ENCODE peak calls at places on chromosome 15, in four cellular contexts. One of them, this sample, is unnamed.

GRCh38 chr15:63019539-63020109 is 22.9 kb upstream of the TPM1 start:
- DNase-seq in stimulated activated CD4-positive, alpha-beta T cell treated with anti-CD3 and anti-CD28 coated beads, Interleukin-2, amount 100 ng/mL, for 48 hours: no peak
- DNase-seq in T47D: peak
- DNase-seq in mesendoderm: peak
- DNase-seq in this sample: peak

GRCh38 chr15:87878161-87878560 is 378.4 kb downstream of the NTRK3 start:
- DNase-seq in T47D: no peak
- DNase-seq in stimulated activated CD4-positive, alpha-beta T cell treated with anti-CD3 and anti-CD28 coated beads, Interleukin-2, amount 100 ng/mL, for 48 hours: no peak
- DNase-seq in mesendoderm: no peak
- DNase-seq in this sample: no peak

GRCh38 chr15:60155661-60156060 is 151.6 kb downstream of the FOXB1 start:
- DNase-seq in stimulated activated CD4-positive, alpha-beta T cell treated with anti-CD3 and anti-CD28 coated beads, Interleukin-2, amount 100 ng/mL, for 48 hours: no peak
- DNase-seq in T47D: no peak
- DNase-seq in mesendoderm: no peak
- DNase-seq in this sample: no peak

GRCh38 chr15:28873585-28874139 is 12.1 kb upstream of the APBA2 start:
- DNase-seq in stimulated activated CD4-positive, alpha-beta T cell treated with anti-CD3 and anti-CD28 coated beads, Interleukin-2, amount 100 ng/mL, for 48 hours: no peak
- DNase-seq in T47D: no peak
- DNase-seq in mesendoderm: no peak
- DNase-seq in this sample: no peak

GRCh38 chr15:40873625-40874561 is at the start of gene RHOV:
- DNase-seq in stimulated activated CD4-positive, alpha-beta T cell treated with anti-CD3 and anti-CD28 coated beads, Interleukin-2, amount 100 ng/mL, for 48 hours: peak
- DNase-seq in T47D: peak
- DNase-seq in mesendoderm: peak
- DNase-seq in this sample: peak

GRCh38 chr15:85424154-85424553 is 43.8 kb downstream of the AKAP13 start:
- DNase-seq in stimulated activated CD4-positive, alpha-beta T cell treated with anti-CD3 and anti-CD28 coated beads, Interleukin-2, amount 100 ng/mL, for 48 hours: no peak
- DNase-seq in T47D: no peak
- DNase-seq in mesendoderm: no peak
- DNase-seq in this sample: no peak

GRCh38 chr15:65377105-65377975 is 462 bp downstream of the IGDCC3 start:
- DNase-seq in mesendoderm: peak
- DNase-seq in stimulated activated CD4-positive, alpha-beta T cell treated with anti-CD3 and anti-CD28 coated beads, Interleukin-2, amount 100 ng/mL, for 48 hours: no peak
- DNase-seq in T47D: peak
- DNase-seq in this sample: peak

GRCh38 chr15:38854506-38854905 is 289.9 kb upstream of the RASGRP1 start:
- DNase-seq in T47D: no peak
- DNase-seq in mesendoderm: no peak
- DNase-seq in stimulated activated CD4-positive, alpha-beta T cell treated with anti-CD3 and anti-CD28 coated beads, Interleukin-2, amount 100 ng/mL, for 48 hours: no peak
- DNase-seq in this sample: no peak

GRCh38 chr15:63236272-63236671 is 41.1 kb upstream of the APH1B start:
- DNase-seq in mesendoderm: no peak
- DNase-seq in stimulated activated CD4-positive, alpha-beta T cell treated with anti-CD3 and anti-CD28 coated beads, Interleukin-2, amount 100 ng/mL, for 48 hours: no peak
- DNase-seq in T47D: no peak
- DNase-seq in this sample: no peak

GRCh38 chr15:25052191-25052999 is 97.6 kb downstream of the SNRPN start:
- DNase-seq in mesendoderm: no peak
- DNase-seq in T47D: no peak
- DNase-seq in stimulated activated CD4-positive, alpha-beta T cell treated with anti-CD3 and anti-CD28 coated beads, Interleukin-2, amount 100 ng/mL, for 48 hours: no peak
- DNase-seq in this sample: no peak

GRCh38 chr15:74121858-74122257 is 8.5 kb upstream of the ISLR2 start:
- DNase-seq in stimulated activated CD4-positive, alpha-beta T cell treated with anti-CD3 and anti-CD28 coated beads, Interleukin-2, amount 100 ng/mL, for 48 hours: no peak
- DNase-seq in mesendoderm: no peak
- DNase-seq in T47D: no peak
- DNase-seq in this sample: peak

GRCh38 chr15:88704791-88705768 is 66.3 kb downstream of the ISG20 start:
- DNase-seq in T47D: peak
- DNase-seq in stimulated activated CD4-positive, alpha-beta T cell treated with anti-CD3 and anti-CD28 coated beads, Interleukin-2, amount 100 ng/mL, for 48 hours: no peak
- DNase-seq in mesendoderm: peak
- DNase-seq in this sample: peak

GRCh38 chr15:60790641-60791040 is 311.7 kb upstream of the ICE2 start:
- DNase-seq in stimulated activated CD4-positive, alpha-beta T cell treated with anti-CD3 and anti-CD28 coated beads, Interleukin-2, amount 100 ng/mL, for 48 hours: no peak
- DNase-seq in T47D: no peak
- DNase-seq in mesendoderm: no peak
- DNase-seq in this sample: no peak

GRCh38 chr15:71629147-71629760 is 181.1 kb upstream of the NR2E3 start:
- DNase-seq in T47D: no peak
- DNase-seq in mesendoderm: peak
- DNase-seq in stimulated activated CD4-positive, alpha-beta T cell treated with anti-CD3 and anti-CD28 coated beads, Interleukin-2, amount 100 ng/mL, for 48 hours: no peak
- DNase-seq in this sample: peak

GRCh38 chr15:36330598-36330997 is 248.8 kb upstream of the CDIN1 start:
- DNase-seq in stimulated activated CD4-positive, alpha-beta T cell treated with anti-CD3 and anti-CD28 coated beads, Interleukin-2, amount 100 ng/mL, for 48 hours: no peak
- DNase-seq in mesendoderm: peak
- DNase-seq in T47D: no peak
- DNase-seq in this sample: peak

GRCh38 chr15:28890711-28891495 is 5.1 kb downstream of the APBA2 start:
- DNase-seq in stimulated activated CD4-positive, alpha-beta T cell treated with anti-CD3 and anti-CD28 coated beads, Interleukin-2, amount 100 ng/mL, for 48 hours: no peak
- DNase-seq in T47D: no peak
- DNase-seq in mesendoderm: no peak
- DNase-seq in this sample: no peak

GRCh38 chr15:60399246-60399915 is 1.6 kb upstream of the ANXA2 start:
- DNase-seq in stimulated activated CD4-positive, alpha-beta T cell treated with anti-CD3 and anti-CD28 coated beads, Interleukin-2, amount 100 ng/mL, for 48 hours: no peak
- DNase-seq in T47D: no peak
- DNase-seq in mesendoderm: no peak
- DNase-seq in this sample: peak

GRCh38 chr15:65263313-65263712 is 23.4 kb downstream of the PARP16 start:
- DNase-seq in mesendoderm: no peak
- DNase-seq in T47D: no peak
- DNase-seq in stimulated activated CD4-positive, alpha-beta T cell treated with anti-CD3 and anti-CD28 coated beads, Interleukin-2, amount 100 ng/mL, for 48 hours: no peak
- DNase-seq in this sample: no peak

GRCh38 chr15:98694153-98694552 is 45.8 kb downstream of the IGF1R start:
- DNase-seq in stimulated activated CD4-positive, alpha-beta T cell treated with anti-CD3 and anti-CD28 coated beads, Interleukin-2, amount 100 ng/mL, for 48 hours: no peak
- DNase-seq in mesendoderm: no peak
- DNase-seq in T47D: no peak
- DNase-seq in this sample: no peak

GRCh38 chr15:93038064-93038705 is 50.8 kb downstream of the RGMA start:
- DNase-seq in mesendoderm: no peak
- DNase-seq in T47D: no peak
- DNase-seq in stimulated activated CD4-positive, alpha-beta T cell treated with anti-CD3 and anti-CD28 coated beads, Interleukin-2, amount 100 ng/mL, for 48 hours: no peak
- DNase-seq in this sample: no peak